ENCODE peak calls at places on chromosomes 7 and 10, in nine cellular contexts. X, R, N, U, V, M, E, W and B are unnamed samples.
A peak's percentile ranks its signal among the peaks of the same experiment; 100 is the strongest.

GRCh38 chr10:116417821-116418220 is 9.8 kb upstream of the PNLIPRP3 start:
- DNase-seq in V (no peak), E (no peak), N (no peak), W (no peak), M (no peak), U (no peak), X (no peak), R (peak; percentile 26), B (no peak)

GRCh38 chr7:151013728-151014497 is 10.4 kb downstream of the ATG9B start:
- DNase-seq in R (peak; percentile 62), X (peak; percentile 96), W (no peak), N (no peak), U (no peak), M (peak; percentile 91), V (peak; percentile 44), E (peak; percentile 84), B (peak; percentile 19)

GRCh38 chr7:50962962-50963374 is 180.3 kb upstream of the GRB10 start:
- DNase-seq in X (peak; percentile 47), R (peak; percentile 79), N (peak; percentile 16), W (no peak), U (no peak), E (no peak), M (no peak), V (no peak), B (no peak)

GRCh38 chr7:99032928-99033327 is 111.0 kb downstream of the SMURF1 start:
- DNase-seq in E (no peak), U (no peak), X (no peak), N (no peak), W (no peak), V (no peak), R (no peak), M (no peak), B (no peak)

GRCh38 chr7:158351051-158351450 is 236.6 kb downstream of the PTPRN2 start:
- DNase-seq in M (no peak), V (no peak), U (no peak), X (peak; percentile 69), W (no peak), N (no peak), E (no peak), R (no peak), B (no peak)

GRCh38 chr7:2799253-2799652 is 44.9 kb downstream of the GNA12 start:
- DNase-seq in V (no peak), E (no peak), U (no peak), N (no peak), R (no peak), X (no peak), M (no peak), W (no peak), B (no peak)

GRCh38 chr10:124384591-124385190 is 34.0 kb downstream of the OAT start:
- DNase-seq in U (no peak), E (no peak), R (no peak), M (no peak), X (peak; percentile 38), W (no peak), V (no peak), N (no peak), B (no peak)

GRCh38 chr10:59625842-59626522 is 83.7 kb downstream of the SLC16A9 start:
- DNase-seq in V (peak; percentile 19), U (peak; percentile 90), W (peak; percentile 63), N (peak; percentile 65), E (peak; percentile 52), X (peak; percentile 61), R (peak; percentile 62), M (peak; percentile 35), B (no peak)

GRCh38 chr10:84590794-84591193 is 262.4 kb downstream of the CCSER2 start:
- DNase-seq in E (no peak), W (no peak), V (no peak), R (no peak), X (no peak), N (no peak), U (no peak), M (no peak), B (no peak)

GRCh38 chr7:79664884-79665676 is 211.6 kb upstream of the MAGI2 start:
- DNase-seq in U (no peak), R (no peak), M (no peak), N (no peak), W (no peak), V (no peak), E (no peak), X (no peak), B (no peak)

GRCh38 chr10:22002531-22003110 is 909 bp downstream of the DNAJC1 start:
- DNase-seq in N (no peak), W (no peak), V (no peak), X (no peak), M (peak; percentile 6), U (peak; percentile 64), R (peak; percentile 69), E (peak; percentile 7), B (no peak)

GRCh38 chr10:19347592-19347991 is 299.0 kb downstream of the MALRD1 start:
- DNase-seq in W (no peak), M (no peak), V (no peak), U (no peak), X (no peak), R (no peak), E (no peak), N (no peak), B (no peak)

GRCh38 chr7:158228986-158229385 is 358.6 kb downstream of the PTPRN2 start:
- DNase-seq in E (no peak), X (peak; percentile 59), M (no peak), W (no peak), N (no peak), R (no peak), V (no peak), U (peak; percentile 28), B (no peak)

GRCh38 chr10:36555036-36555435 is 570.4 kb upstream of the ANKRD30A start:
- DNase-seq in M (no peak), N (no peak), V (no peak), X (no peak), W (no peak), R (no peak), E (no peak), U (no peak), B (no peak)

GRCh38 chr7:87312215-87312865 is 33.1 kb upstream of the CROT start:
- DNase-seq in X (peak; percentile 54), E (peak; percentile 45), N (peak; percentile 68), V (peak; percentile 29), U (peak; percentile 78), M (peak; percentile 53), W (peak; percentile 63), R (peak; percentile 53), B (no peak)

GRCh38 chr10:8487346-8487745 is 432.9 kb downstream of the GATA3 start:
- DNase-seq in U (no peak), W (no peak), E (no peak), V (no peak), R (no peak), N (no peak), X (no peak), M (no peak), B (no peak)

GRCh38 chr7:2000801-2001321 is 231.9 kb downstream of the MAD1L1 start:
- DNase-seq in E (no peak), W (no peak), U (no peak), M (no peak), R (no peak), V (no peak), N (no peak), X (no peak), B (no peak)

GRCh38 chr7:25625316-25625715 is 397.0 kb upstream of the NPVF start:
- DNase-seq in N (no peak), V (no peak), R (no peak), X (no peak), M (no peak), W (no peak), U (peak; percentile 9), E (no peak), B (no peak)

GRCh38 chr7:142790056-142790455 is 19.3 kb downstream of the PRSS2 start:
- DNase-seq in N (no peak), E (no peak), M (no peak), V (no peak), W (no peak), U (no peak), R (no peak), X (no peak), B (no peak)

GRCh38 chr7:129332354-129333056 is 101.7 kb upstream of the STRIP2 start:
- DNase-seq in N (no peak), U (no peak), E (no peak), R (peak; percentile 68), W (no peak), V (no peak), X (no peak), M (no peak), B (no peak)

GRCh38 chr10:113169853-113170455 is 219.9 kb downstream of the TCF7L2 start:
- DNase-seq in W (no peak), N (no peak), E (peak; percentile 17), R (no peak), U (peak; percentile 7), X (no peak), V (no peak), M (no peak), B (no peak)

GRCh38 chr10:118528426-118528825 is 67.0 kb downstream of the PRLHR start:
- DNase-seq in X (no peak), V (no peak), N (no peak), W (no peak), E (no peak), U (no peak), M (no peak), R (no peak), B (no peak)

GRCh38 chr7:90817846-90818245 is 221.7 kb downstream of the CDK14 start:
- DNase-seq in M (no peak), V (no peak), W (no peak), R (peak; percentile 22), N (no peak), E (no peak), X (peak; percentile 5), U (no peak), B (no peak)

GRCh38 chr10:79444243-79445119 is 943 bp downstream of the ZCCHC24 start:
- DNase-seq in W (peak; percentile 62), N (peak; percentile 73), R (peak; percentile 60), U (peak; percentile 39), X (peak; percentile 94), E (peak; percentile 48), M (peak; percentile 26), V (no peak), B (no peak)

GRCh38 chr7:141227454-141227853 is 153.6 kb downstream of the TMEM178B start:
- DNase-seq in V (no peak), X (no peak), M (no peak), W (no peak), N (no peak), U (no peak), R (no peak), E (no peak), B (no peak)

GRCh38 chr10:34666008-34666700 is 148.9 kb downstream of the PARD3 start:
- DNase-seq in E (peak; percentile 22), R (peak; percentile 92), U (peak; percentile 61), N (peak; percentile 18), W (peak; percentile 54), M (no peak), X (peak; percentile 31), V (no peak), B (no peak)